ENCODE peak calls at places on chromosome 19, in nine cellular contexts. Z is stimulated activated CD4-positive, alpha-beta T cell treated with anti-CD3 and anti-CD28 coated beads, Interleukin-4, amount 100 ng/mL, for 4 hours; S is fibroblast of the aortic adventitia; H is GM13977; P is hypothalamus; A is nephron progenitor cell; V is mucosa of gallbladder; E is endothelial cell; F is bronchial epithelial cell. I is an unnamed sample.

GRCh38 chr19:56933014-56933705 is 92.6 kb upstream of the PEG3 start:
- DNase-seq in Z (no peak), S (no peak), H (no peak), P (no peak), A (no peak), V (no peak), E (no peak), F (no peak), I (no peak)

GRCh38 chr19:4425531-4425930 is 23.1 kb downstream of the CHAF1A start:
- DNase-seq in Z (no peak), S (peak; percentile 91), H (no peak), P (no peak), A (no peak), V (no peak), E (no peak), F (no peak), I (no peak)

GRCh38 chr19:40755248-40755624 is 4.2 kb downstream of the SNRPA start:
- DNase-seq in Z (no peak), S (no peak), H (no peak), P (no peak), A (no peak), V (no peak), E (no peak), F (no peak), I (no peak)

GRCh38 chr19:3012522-3013260 is 16.4 kb downstream of the TLE2 start:
- DNase-seq in Z (no peak), S (no peak), H (no peak), P (no peak), A (no peak), V (no peak), E (no peak), F (no peak), I (no peak)

GRCh38 chr19:34253711-34254551 is 423 bp upstream of the GARRE1 start:
- DNase-seq in Z (no peak), S (peak; percentile 35), H (no peak), P (peak; percentile 70), A (peak; percentile 94), V (peak; percentile 89), E (peak; percentile 88), F (no peak), I (no peak)

GRCh38 chr19:398719-399118 is 10.2 kb downstream of the C2CD4C start:
- DNase-seq in Z (no peak), S (no peak), H (no peak), P (no peak), A (peak; percentile 1), V (no peak), E (no peak), F (no peak), I (no peak)

GRCh38 chr19:46466536-46467199 is 4.7 kb downstream of the PNMA8A start:
- DNase-seq in Z (no peak), S (peak; percentile 90), H (peak; percentile 74), P (no peak), A (no peak), V (no peak), E (no peak), F (peak; percentile 87), I (no peak)

GRCh38 chr19:35083678-35084077 is 31.9 kb upstream of the FXYD3 start:
- DNase-seq in Z (no peak), S (no peak), H (no peak), P (no peak), A (no peak), V (no peak), E (no peak), F (no peak), I (no peak)

GRCh38 chr19:16222806-16223205 is 25.1 kb downstream of the AP1M1 start:
- DNase-seq in Z (no peak), S (peak; percentile 14), H (no peak), P (no peak), A (no peak), V (no peak), E (no peak), F (no peak), I (no peak)

GRCh38 chr19:41371541-41371940 is 4.8 kb upstream of the TMEM91 start:
- DNase-seq in Z (no peak), S (no peak), H (no peak), P (no peak), A (no peak), V (no peak), E (no peak), F (no peak), I (no peak)

GRCh38 chr19:45112111-45112827 is 19.3 kb downstream of the PPP1R37 start:
- DNase-seq in Z (no peak), S (no peak), H (no peak), P (no peak), A (no peak), V (no peak), E (no peak), F (no peak), I (no peak)

GRCh38 chr19:1066748-1067340 is at the start of gene ARHGAP45:
- DNase-seq in Z (peak; percentile 83), S (no peak), H (peak; percentile 93), P (no peak), A (peak; percentile 54), V (no peak), E (no peak), F (no peak), I (no peak)

GRCh38 chr19:49430678-49431329 is 5.6 kb downstream of the GFY start:
- DNase-seq in Z (no peak), S (no peak), H (peak; percentile 68), P (no peak), A (no peak), V (no peak), E (no peak), F (no peak), I (no peak)

I was measured in LNCaP clone FGC.